ENCODE peak calls at places on chromosomes 12 and 14, in six cellular contexts. J is T-cell; W is HFFc6; F is suprapubic skin; Z is EL; U is CD8-positive, alpha-beta T cell. G is an unnamed sample.
A peak's percentile ranks its signal among the peaks of the same experiment; 100 is the strongest.

GRCh38 chr12:3307419-3307818 is 183.6 kb upstream of the PRMT8 start:
- DNase-seq in Z (no peak), W (no peak), J (no peak), U (no peak), F (no peak), G (no peak)

GRCh38 chr12:31029916-31030562 is 43.6 kb upstream of the DDX11 start:
- DNase-seq in Z (no peak), W (no peak), F (no peak), U (no peak), J (no peak), G (no peak)

GRCh38 chr12:70721216-70721615 is 84.0 kb upstream of the PTPRB start:
- DNase-seq in W (no peak), F (no peak), Z (no peak), J (no peak), U (no peak), G (no peak)

GRCh38 chr14:104931323-104931770 is 6.7 kb downstream of the PLD4 start:
- DNase-seq in U (no peak), J (no peak), F (no peak), W (no peak), Z (no peak), G (no peak)

GRCh38 chr14:92258934-92259333 is 64.0 kb upstream of the SLC24A4 start:
- DNase-seq in J (no peak), F (no peak), Z (no peak), U (no peak), W (no peak), G (no peak)

GRCh38 chr12:57803317-57803893 is 15.1 kb downstream of the AVIL start:
- DNase-seq in F (no peak), U (no peak), W (peak; percentile 36), J (peak; percentile 17), Z (peak; percentile 61), G (peak; percentile 45)

GRCh38 chr14:24327303-24327702 is 7.6 kb downstream of the ADCY4 start:
- DNase-seq in Z (no peak), F (no peak), W (no peak), U (no peak), J (no peak), G (no peak)

GRCh38 chr14:23725980-23726746 is 90.0 kb downstream of the DHRS2 start:
- DNase-seq in Z (peak; percentile 25), F (no peak), W (no peak), U (no peak), J (no peak), G (no peak)

G was measured in colonic mucosa.